ENCODE peak calls at places on chromosomes 12 and 14, in nine cellular contexts. U is activated gamma-delta T cell treated with Interleukin-2 at 50 U/mL for 16 hours; N is NCI-H69; A is CD8-positive, alpha-beta T cell; I is C1 segment of cervical spinal cord; D is retina; X is activated T-cell treated with anti-CD3 and anti-CD28 coated beads, Interleukin-2, amount 50 U/mL, for 72 hours; F is GM23248; K is central memory CD4-positive, alpha-beta T cell. S is an unnamed sample.

GRCh38 chr12:57477710-57478681 is 1.7 kb downstream of the ARHGAP9 start:
- DNase-seq in U (peak), N (no peak), A (no peak), I (peak), D (no peak), X (peak), F (no peak), K (peak), S (no peak)

GRCh38 chr12:109482491-109482890 is 5.1 kb downstream of the UBE3B start:
- DNase-seq in U (no peak), N (no peak), A (no peak), I (no peak), D (no peak), X (no peak), F (no peak), K (no peak), S (no peak)

GRCh38 chr12:67449591-67450052 is 180.5 kb downstream of the CAND1 start:
- DNase-seq in U (no peak), N (no peak), A (no peak), I (no peak), D (no peak), X (peak), F (no peak), K (peak), S (no peak)

GRCh38 chr12:77064891-77065360 is 443 bp downstream of the E2F7 start:
- DNase-seq in U (peak), N (peak), A (no peak), I (no peak), D (no peak), X (peak), F (no peak), K (no peak), S (peak)

GRCh38 chr12:52850681-52851080 is 1.9 kb upstream of the KRT78 start:
- DNase-seq in U (no peak), N (no peak), A (no peak), I (no peak), D (no peak), X (no peak), F (no peak), K (no peak), S (no peak)

GRCh38 chr12:6228535-6229223 is 28.5 kb downstream of the CD9 start:
- DNase-seq in U (no peak), N (peak), A (no peak), I (no peak), D (no peak), X (no peak), F (peak), K (no peak), S (no peak)

GRCh38 chr12:26195641-26196423 is 459 bp downstream of the SSPN start:
- DNase-seq in U (no peak), N (peak), A (no peak), I (peak), D (peak), X (no peak), F (peak), K (no peak), S (peak)

GRCh38 chr14:63438065-63438757 is 105.0 kb downstream of the PPP2R5E start:
- DNase-seq in U (no peak), N (peak), A (no peak), I (peak), D (no peak), X (peak), F (peak), K (no peak), S (peak)

GRCh38 chr12:89821901-89822300 is 113.3 kb upstream of the ATP2B1 start:
- DNase-seq in U (no peak), N (no peak), A (no peak), I (no peak), D (no peak), X (no peak), F (no peak), K (no peak), S (no peak)

GRCh38 chr14:99380991-99381687 is 99.5 kb downstream of the SETD3 start:
- DNase-seq in U (no peak), N (no peak), A (no peak), I (no peak), D (no peak), X (no peak), F (no peak), K (no peak), S (no peak)

GRCh38 chr12:105622846-105623245 is 292.4 kb downstream of the C12orf75 start:
- DNase-seq in U (no peak), N (no peak), A (no peak), I (no peak), D (peak), X (no peak), F (no peak), K (no peak), S (no peak)

GRCh38 chr12:57126561-57126960 is 1.7 kb upstream of the LRP1 start:
- DNase-seq in U (no peak), N (peak), A (no peak), I (no peak), D (no peak), X (no peak), F (no peak), K (no peak), S (no peak)

GRCh38 chr14:34098045-34098984 is 147.4 kb upstream of the EGLN3 start:
- DNase-seq in U (peak), N (peak), A (no peak), I (peak), D (peak), X (no peak), F (peak), K (peak), S (peak)

GRCh38 chr14:71956920-71957563 is 24.8 kb downstream of the RGS6 start:
- DNase-seq in U (no peak), N (no peak), A (no peak), I (no peak), D (no peak), X (no peak), F (no peak), K (no peak), S (no peak)

GRCh38 chr12:96014932-96015599 is 18.9 kb upstream of the HAL start:
- DNase-seq in U (no peak), N (no peak), A (no peak), I (no peak), D (no peak), X (no peak), F (no peak), K (no peak), S (no peak)

GRCh38 chr14:59371762-59372161 is 93.4 kb downstream of the GPR135 start:
- DNase-seq in U (no peak), N (no peak), A (no peak), I (no peak), D (no peak), X (no peak), F (no peak), K (no peak), S (no peak)

GRCh38 chr12:118290130-118290529 is 82.6 kb downstream of the TAOK3 start:
- DNase-seq in U (no peak), N (no peak), A (no peak), I (no peak), D (no peak), X (no peak), F (no peak), K (no peak), S (peak)

GRCh38 chr12:123384994-123385376 is 1.1 kb downstream of the KMT5A start:
- DNase-seq in U (no peak), N (peak), A (no peak), I (no peak), D (no peak), X (no peak), F (peak), K (no peak), S (no peak)

GRCh38 chr14:77003960-77004710 is 24.4 kb downstream of the IRF2BPL start:
- DNase-seq in U (no peak), N (no peak), A (no peak), I (no peak), D (no peak), X (no peak), F (peak), K (no peak), S (no peak)

GRCh38 chr12:4034926-4035325 is 161.7 kb upstream of the PARP11 start:
- DNase-seq in U (no peak), N (no peak), A (no peak), I (no peak), D (no peak), X (no peak), F (no peak), K (no peak), S (peak)

GRCh38 chr12:29795715-29796114 is 12.0 kb upstream of the TMTC1 start:
- DNase-seq in U (no peak), N (no peak), A (no peak), I (no peak), D (no peak), X (no peak), F (no peak), K (no peak), S (no peak)

GRCh38 chr14:51750542-51750941 is 98.8 kb downstream of the FRMD6 start:
- DNase-seq in U (no peak), N (peak), A (no peak), I (no peak), D (no peak), X (no peak), F (no peak), K (no peak), S (peak)

GRCh38 chr14:22491683-22492483 is 97.1 kb downstream of the DAD1 start:
- DNase-seq in U (peak), N (no peak), A (no peak), I (no peak), D (no peak), X (peak), F (no peak), K (peak), S (no peak)

GRCh38 chr12:124457287-124458219 is 109.9 kb downstream of the NCOR2 start:
- DNase-seq in U (peak), N (no peak), A (no peak), I (peak), D (peak), X (peak), F (peak), K (peak), S (peak)

GRCh38 chr12:12008232-12008850 is 62.4 kb upstream of the BCL2L14 start:
- DNase-seq in U (no peak), N (peak), A (no peak), I (no peak), D (no peak), X (peak), F (no peak), K (peak), S (no peak)

GRCh38 chr14:101482066-101482465 is 79.2 kb upstream of the DIO3 start:
- DNase-seq in U (no peak), N (no peak), A (no peak), I (no peak), D (no peak), X (no peak), F (no peak), K (no peak), S (no peak)

GRCh38 chr12:79063258-79063657 is 198.7 kb downstream of the SYT1 start:
- DNase-seq in U (no peak), N (no peak), A (no peak), I (no peak), D (no peak), X (no peak), F (no peak), K (no peak), S (no peak)

GRCh38 chr12:98110516-98110915 is 404.9 kb upstream of the TMPO start:
- DNase-seq in U (no peak), N (peak), A (no peak), I (no peak), D (no peak), X (no peak), F (no peak), K (no peak), S (peak)

GRCh38 chr12:59372971-59373370 is 222.9 kb upstream of the SLC16A7 start:
- DNase-seq in U (no peak), N (peak), A (no peak), I (no peak), D (no peak), X (no peak), F (peak), K (no peak), S (peak)

GRCh38 chr12:124833693-124834122 is 30.0 kb downstream of the SCARB1 start:
- DNase-seq in U (no peak), N (peak), A (no peak), I (no peak), D (peak), X (no peak), F (peak), K (no peak), S (peak)

GRCh38 chr12:104064842-104065441 is 611 bp downstream of the HCFC2 start:
- DNase-seq in U (no peak), N (peak), A (no peak), I (peak), D (no peak), X (no peak), F (peak), K (peak), S (peak)

GRCh38 chr12:7542813-7543212 is 39.2 kb upstream of the CD163 start:
- DNase-seq in U (no peak), N (no peak), A (no peak), I (no peak), D (no peak), X (no peak), F (peak), K (no peak), S (peak)

GRCh38 chr14:69716483-69717187 is 50.3 kb upstream of the SRSF5 start:
- DNase-seq in U (peak), N (peak), A (peak), I (no peak), D (no peak), X (peak), F (peak), K (peak), S (no peak)

GRCh38 chr12:116406529-116406928 is 129.0 kb upstream of the MED13L start:
- DNase-seq in U (no peak), N (peak), A (no peak), I (peak), D (no peak), X (no peak), F (peak), K (no peak), S (peak)

GRCh38 chr14:20516921-20517320 is 11.6 kb downstream of the RNASE10 start:
- DNase-seq in U (no peak), N (no peak), A (no peak), I (no peak), D (no peak), X (no peak), F (peak), K (no peak), S (no peak)

GRCh38 chr14:40983604-40984003 is 623.1 kb upstream of the LRFN5 start:
- DNase-seq in U (no peak), N (no peak), A (no peak), I (no peak), D (no peak), X (no peak), F (no peak), K (no peak), S (no peak)

GRCh38 chr12:113880993-113881392 is 85.1 kb downstream of the RBM19 start:
- DNase-seq in U (no peak), N (no peak), A (no peak), I (no peak), D (no peak), X (no peak), F (no peak), K (no peak), S (peak)

GRCh38 chr12:94566345-94566744 is 84.0 kb downstream of the TMCC3 start:
- DNase-seq in U (no peak), N (peak), A (no peak), I (peak), D (no peak), X (no peak), F (no peak), K (no peak), S (no peak)

GRCh38 chr14:100593751-100594624 is 6.8 kb upstream of the BEGAIN start:
- DNase-seq in U (no peak), N (no peak), A (no peak), I (no peak), D (peak), X (no peak), F (no peak), K (no peak), S (peak)

S was measured in left kidney.